ENCODE peak calls at places on chromosomes 13 and 19, in five cellular contexts. G is heart right ventricle; A is WTC11; V is omental fat pad; Z is activated naive CD8-positive, alpha-beta T cell treated with anti-CD3 and anti-CD28 coated beads for 36 hours. N is an unnamed sample.

GRCh38 chr19:30419581-30420180 is 47.5 kb downstream of the ZNF536 start:
- DNase-seq in G (no peak), A (no peak), V (no peak), Z (no peak), N (no peak)

GRCh38 chr19:14514215-14514871 is 3.9 kb downstream of the DNAJB1 start:
- DNase-seq in G (no peak), A (no peak), V (no peak), Z (no peak), N (no peak)

GRCh38 chr19:8366961-8367326 is 3.0 kb downstream of the ANGPTL4 start:
- DNase-seq in G (no peak), A (no peak), V (peak; percentile 52), Z (no peak), N (peak; percentile 23)

GRCh38 chr13:61128850-61129645 is 286.6 kb downstream of the PCDH20 start:
- DNase-seq in G (no peak), A (no peak), V (no peak), Z (no peak), N (no peak)

GRCh38 chr19:6608950-6609349 is 18.0 kb upstream of the CD70 start:
- DNase-seq in G (no peak), A (no peak), V (no peak), Z (no peak), N (no peak)

GRCh38 chr19:56732974-56733373 is 61.4 kb upstream of the ZNF835 start:
- DNase-seq in G (no peak), A (no peak), V (no peak), Z (no peak), N (no peak)

GRCh38 chr19:11268783-11269267 is 6.5 kb upstream of the DOCK6 start:
- DNase-seq in G (peak; percentile 76), A (no peak), V (no peak), Z (no peak), N (no peak)

GRCh38 chr19:55341191-55342043 is 1.7 kb downstream of the KMT5C start:
- DNase-seq in G (peak; percentile 68), A (peak; percentile 83), V (peak; percentile 49), Z (peak; percentile 76), N (no peak)

GRCh38 chr19:45498411-45499195 is at the start of gene PPM1N:
- DNase-seq in G (no peak), A (peak; percentile 80), V (no peak), Z (peak; percentile 82), N (no peak)

GRCh38 chr13:109922518-109922917 is 136.1 kb upstream of the IRS2 start:
- DNase-seq in G (no peak), A (no peak), V (no peak), Z (no peak), N (no peak)

GRCh38 chr13:24614306-24615080 is 65.7 kb upstream of the ATP12A start:
- DNase-seq in G (no peak), A (no peak), V (no peak), Z (no peak), N (no peak)

GRCh38 chr19:19900124-19900523 is 622 bp upstream of the ZNF93 start:
- DNase-seq in G (no peak), A (no peak), V (no peak), Z (peak; percentile 16), N (no peak)

GRCh38 chr13:38582133-38582532 is 104.7 kb upstream of the FREM2 start:
- DNase-seq in G (no peak), A (no peak), V (no peak), Z (no peak), N (no peak)

GRCh38 chr19:7748756-7749155 is 1.4 kb upstream of the CD209 start:
- DNase-seq in G (no peak), A (peak; percentile 62), V (no peak), Z (no peak), N (no peak)

GRCh38 chr19:47284324-47284899 is 9.7 kb downstream of the INAFM1 start:
- DNase-seq in G (no peak), A (no peak), V (no peak), Z (no peak), N (no peak)

GRCh38 chr19:56015756-56016155 is 29.2 kb downstream of the NLRP5 start:
- DNase-seq in G (no peak), A (no peak), V (no peak), Z (no peak), N (no peak)

GRCh38 chr13:48873598-48873997 is 102.1 kb upstream of the FNDC3A start:
- DNase-seq in G (no peak), A (peak; percentile 23), V (no peak), Z (no peak), N (no peak)

GRCh38 chr19:39934584-39935233 is at the start of gene FCGBP:
- DNase-seq in G (no peak), A (no peak), V (no peak), Z (no peak), N (no peak)